ENCODE peak calls at places on chromosome 9, in six cellular contexts. O is GM23338, T is A549, S is SK-N-SH, Q is HCT116, N is HL-60. Y is an unnamed sample.

GRCh38 chr9:93591706-93592388 is 15.5 kb downstream of the PHF2 start:
- DNase-seq in O (no peak), S (peak), N (no peak), Q (no peak), T (no peak), Y (no peak)

GRCh38 chr9:109453210-109453842 is 44.8 kb downstream of the PTPN3 start:
- DNase-seq in O (no peak), T (peak), S (peak), N (no peak), Q (no peak), Y (no peak)

GRCh38 chr9:5072871-5073270 is 87.8 kb downstream of the JAK2 start:
- DNase-seq in T (no peak), N (no peak), S (no peak), Q (no peak), O (no peak), Y (no peak)

GRCh38 chr9:111969061-111969460 is 72.4 kb downstream of the UGCG start:
- DNase-seq in N (no peak), S (no peak), T (no peak), Q (no peak), O (no peak), Y (no peak)

GRCh38 chr9:109022909-109023308 is 9.6 kb upstream of the CTNNAL1 start:
- DNase-seq in N (no peak), S (no peak), Q (no peak), O (no peak), T (no peak), Y (no peak)

GRCh38 chr9:78397045-78397843 is 100.3 kb downstream of the PSAT1 start:
- DNase-seq in O (peak), S (peak), T (no peak), Q (no peak), N (no peak), Y (no peak)

GRCh38 chr9:122816163-122816867 is 12.1 kb downstream of the PDCL start:
- DNase-seq in Q (no peak), N (no peak), S (no peak), O (no peak), T (no peak), Y (no peak)

GRCh38 chr9:87071473-87071872 is 124.2 kb upstream of the GAS1 start:
- DNase-seq in S (no peak), T (no peak), N (no peak), Q (no peak), O (no peak), Y (no peak)

GRCh38 chr9:77495834-77496671 is 152.1 kb downstream of the GNA14 start:
- DNase-seq in T (peak), N (no peak), O (peak), Q (no peak), S (peak), Y (no peak)

GRCh38 chr9:136309806-136310220 is 5.9 kb upstream of the CCDC187 start:
- DNase-seq in Q (no peak), S (no peak), T (no peak), O (no peak), N (no peak), Y (no peak)

GRCh38 chr9:89564257-89564878 is 40.4 kb upstream of the GADD45G start:
- DNase-seq in T (no peak), Q (peak), S (peak), O (peak), N (no peak), Y (no peak)

GRCh38 chr9:107039546-107039945 is 176.6 kb downstream of the ZNF462 start:
- DNase-seq in S (no peak), T (no peak), N (no peak), O (no peak), Q (no peak), Y (no peak)

GRCh38 chr9:125750656-125751035 is 3.5 kb downstream of the PBX3 start:
- DNase-seq in N (no peak), O (peak), T (no peak), S (peak), Q (no peak), Y (no peak)

GRCh38 chr9:124551472-124552339 is 44.5 kb upstream of the NR5A1 start:
- DNase-seq in O (peak), Q (peak), S (peak), T (peak), N (no peak), Y (peak)

GRCh38 chr9:97064171-97064570 is 25.2 kb upstream of the CTSV start:
- DNase-seq in N (no peak), O (no peak), S (no peak), T (no peak), Q (no peak), Y (no peak)

GRCh38 chr9:112086627-112087026 is 88.5 kb downstream of the SUSD1 start:
- DNase-seq in Q (no peak), O (peak), N (no peak), T (peak), S (peak), Y (no peak)

GRCh38 chr9:137694236-137694959 is 75.6 kb downstream of the EHMT1 start:
- DNase-seq in O (no peak), S (no peak), N (no peak), T (no peak), Q (no peak), Y (no peak)

GRCh38 chr9:126652140-126652558 is 38.4 kb downstream of the LMX1B start:
- DNase-seq in T (no peak), S (no peak), Q (no peak), N (no peak), O (no peak), Y (no peak)

GRCh38 chr9:133863193-133863592 is 125.0 kb upstream of the SARDH start:
- DNase-seq in N (no peak), O (no peak), Q (no peak), S (no peak), T (no peak), Y (no peak)

GRCh38 chr9:133864011-133864410 is 125.9 kb upstream of the SARDH start:
- DNase-seq in T (no peak), O (peak), S (no peak), N (no peak), Q (no peak), Y (no peak)

GRCh38 chr9:133861692-133862091 is 123.5 kb upstream of the SARDH start:
- DNase-seq in O (no peak), N (no peak), Q (no peak), S (no peak), T (no peak), Y (no peak)

GRCh38 chr9:133861103-133861502 is 123.0 kb upstream of the SARDH start:
- DNase-seq in O (no peak), N (no peak), T (no peak), S (no peak), Q (no peak), Y (no peak)

DNA sequence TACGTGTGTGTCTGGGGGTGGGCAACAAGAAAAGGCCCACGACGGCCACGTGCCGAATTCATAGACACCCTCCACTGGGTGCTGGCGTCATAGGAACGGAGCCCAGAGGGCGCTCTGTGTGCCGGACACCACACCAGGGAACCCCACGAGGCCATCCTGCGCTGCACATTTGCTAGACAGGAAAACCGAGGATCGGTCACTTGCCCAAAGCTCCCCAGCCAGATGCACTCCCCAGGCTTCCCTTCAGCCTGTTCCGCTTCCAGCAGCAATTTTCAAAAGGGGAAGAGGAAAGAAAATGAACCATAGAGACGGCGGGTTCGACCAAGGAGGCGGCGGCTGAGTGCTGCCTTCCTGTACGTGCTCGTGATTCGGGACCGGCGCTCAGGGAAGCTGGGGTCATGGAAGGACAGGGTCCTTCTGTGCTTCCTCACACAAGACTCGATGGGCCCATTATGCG is 124.5 kb upstream of the SARDH start:
- DNase-seq in O (no peak), Q (no peak), T (no peak), S (no peak), N (peak), Y (no peak)
- H3K4me3 ChIP-seq in O (no peak), Q (no peak), T (no peak), S (no peak), N (peak), Y (no peak)

GRCh38 chr9:16627967-16628366 is 242.5 kb downstream of the BNC2 start:
- DNase-seq in Q (no peak), S (peak), T (no peak), N (no peak), O (no peak), Y (no peak)
- TF ChIP-seq REST in Q (no peak), S (peak), T (no peak), N (no peak), O (no peak), Y (no peak)

GRCh38 chr9:84300271-84300670 is 40.3 kb downstream of the SLC28A3 start:
- DNase-seq in S (no peak), T (no peak), N (no peak), Q (no peak), O (peak), Y (no peak)

GRCh38 chr9:84305452-84306131 is 35.0 kb downstream of the SLC28A3 start:
- DNase-seq in Q (no peak), O (peak), S (no peak), N (no peak), T (no peak), Y (no peak)

GRCh38 chr9:84301851-84302250 is 38.7 kb downstream of the SLC28A3 start:
- DNase-seq in O (no peak), N (no peak), T (no peak), S (no peak), Q (no peak), Y (no peak)

GRCh38 chr9:84304166-84304565 is 36.4 kb downstream of the SLC28A3 start:
- DNase-seq in O (no peak), T (no peak), Q (no peak), N (no peak), S (no peak), Y (no peak)

DNA sequence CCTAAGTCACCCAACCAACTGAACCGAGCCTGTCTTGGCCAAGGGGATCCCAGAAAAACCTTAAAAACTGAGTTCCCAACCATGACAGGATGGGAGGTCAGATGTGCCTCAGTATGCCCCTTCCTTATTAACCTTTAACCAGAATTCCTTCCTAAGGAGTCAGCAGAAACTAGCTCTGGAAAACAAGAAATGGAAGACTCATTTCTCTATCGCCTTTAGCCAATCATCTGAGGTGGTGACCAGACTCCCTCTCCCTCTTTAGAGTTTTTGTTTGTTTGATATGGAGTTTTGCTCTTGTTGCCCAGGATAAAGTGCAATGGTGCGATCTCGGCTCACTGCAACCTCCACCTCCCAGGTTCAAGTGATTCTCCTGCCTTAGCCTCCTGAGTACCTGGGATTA is 37.5 kb downstream of the SLC28A3 start:
- DNase-seq in T (no peak), O (no peak), Q (no peak), N (no peak), S (no peak), Y (no peak)
- H3K4me3 ChIP-seq in T (no peak), O (no peak), Q (no peak), N (no peak), S (no peak), Y (no peak)

GRCh38 chr9:114953917-114954316 is 23.5 kb upstream of the TNFSF8 start:
- DNase-seq in O (no peak), Q (no peak), N (peak), T (no peak), S (no peak), Y (no peak)
- TF ChIP-seq REST in O (no peak), Q (no peak), N (no peak), T (no peak), S (no peak), Y (no peak)